ENCODE peak calls at places on chromosomes 7 and 10, in four cellular contexts. T is CD4-positive, alpha-beta memory T cell; J is lower lobe of right lung; R is left lung. M is an unnamed sample. For H3K36me3 and H3K4me1, the result is how much of the 10 kb centered on the place peaks cover.

GRCh38 chr7:27158436-27159277 is 2.2 kb upstream of the HOXA7 start:
- DNase-seq in T (no peak), J (no peak), R (peak), M (peak)

GRCh38 chr10:184911-185310 is 49.7 kb downstream of the ZMYND11 start:
- DNase-seq in J (no peak), R (no peak), T (no peak), M (no peak)

GRCh38 chr7:101779267-101779666 is 38.2 kb upstream of the CUX1 start:
- DNase-seq in T (no peak), R (no peak), J (no peak), M (no peak)

GRCh38 chr7:151601521-151602305 is 82.0 kb upstream of the RHEB start:
- DNase-seq in R (no peak), T (no peak), J (no peak), M (no peak)

GRCh38 chr10:127275793-127276415 is 79.5 kb upstream of the INSYN2A start:
- DNase-seq in R (no peak), J (no peak), T (no peak), M (no peak)

GRCh38 chr7:26198133-26198780 is 2.3 kb downstream of the HNRNPA2B1 start:
- DNase-seq in T (peak), J (no peak), R (no peak), M (no peak)

GRCh38 chr7:20268832-20269231 is 51.6 kb upstream of the MACC1 start:
- DNase-seq in R (no peak), J (no peak), T (no peak), M (no peak)

GRCh38 chr10:99520040-99520803 is 12.5 kb upstream of the NKX2-3 start:
- DNase-seq in J (no peak), R (no peak), T (no peak), M (peak)

GRCh38 chr7:14691597-14692203 is 210.9 kb downstream of the DGKB start:
- DNase-seq in R (no peak), J (no peak), T (peak), M (no peak)

GRCh38 chr10:10642741-10643280 is 374.9 kb upstream of the CELF2 start:
- DNase-seq in J (peak), T (no peak), R (peak), M (no peak)

GRCh38 chr7:150450491-150450992 is at the start of gene GIMAP8:
- DNase-seq in R (peak), T (peak), J (peak), M (no peak)

GRCh38 chr10:99560277-99561126 is 27.8 kb downstream of the NKX2-3 start:
- DNase-seq in T (peak), J (no peak), R (no peak), M (peak)

GRCh38 chr7:111364413-111364812 is 197.9 kb downstream of the IMMP2L start:
- DNase-seq in J (no peak), R (no peak), T (no peak), M (peak)

GRCh38 chr10:119715628-119716505 is 10.0 kb upstream of the INPP5F start:
- DNase-seq in T (no peak), R (no peak), J (no peak), M (no peak)

GRCh38 chr7:27099224-27099838 is 3.2 kb downstream of the HOXA2 start:
- DNase-seq in R (no peak), T (no peak), J (no peak), M (no peak)

GRCh38 chr10:30493609-30494530 is 59.9 kb downstream of the MAP3K8 start:
- DNase-seq in R (peak), J (peak), T (no peak), M (no peak)

GRCh38 chr10:48451969-48452878 is 145.7 kb downstream of the MAPK8 start:
- DNase-seq in J (no peak), T (no peak), R (no peak), M (no peak)

DNA sequence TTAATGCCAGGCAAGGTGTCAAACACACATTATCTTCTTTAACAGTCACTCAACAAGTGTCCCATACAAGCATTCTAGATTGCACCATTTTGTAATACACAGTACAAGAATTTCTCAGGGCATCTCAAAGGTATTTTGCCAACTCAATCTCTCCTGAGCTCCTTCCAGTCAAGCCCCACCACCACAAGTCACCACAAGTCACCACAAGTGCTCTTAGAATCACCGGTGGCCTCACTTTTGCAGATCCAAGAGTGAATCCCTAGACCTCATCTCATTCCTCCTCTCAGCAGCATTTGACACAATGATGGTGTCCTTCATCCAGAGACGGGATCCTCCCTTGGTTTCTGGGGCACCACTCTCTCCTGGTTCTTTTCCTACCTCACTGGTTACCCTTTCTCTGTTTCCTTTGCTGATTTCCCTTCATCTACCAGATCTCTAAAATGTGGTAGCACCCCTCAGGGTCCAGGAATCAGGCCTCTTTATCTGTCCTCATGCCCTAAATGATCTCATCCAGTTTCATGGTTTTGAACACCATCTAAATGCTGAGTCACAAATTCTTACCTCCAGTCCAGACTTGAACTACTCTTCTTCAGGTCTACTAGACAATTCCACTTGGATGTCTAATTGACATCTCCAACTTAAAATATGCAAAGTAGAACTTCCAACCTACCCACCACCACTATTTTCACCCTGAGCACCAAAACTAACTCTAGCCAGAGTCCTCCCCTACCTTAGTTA is 26.9 kb downstream of the VPS41 start:
- DNase-seq in J (no peak), T (no peak), R (no peak), M (no peak)
- H3K4me3 ChIP-seq in J (no peak), T (no peak), R (no peak), M (no peak)

DNA sequence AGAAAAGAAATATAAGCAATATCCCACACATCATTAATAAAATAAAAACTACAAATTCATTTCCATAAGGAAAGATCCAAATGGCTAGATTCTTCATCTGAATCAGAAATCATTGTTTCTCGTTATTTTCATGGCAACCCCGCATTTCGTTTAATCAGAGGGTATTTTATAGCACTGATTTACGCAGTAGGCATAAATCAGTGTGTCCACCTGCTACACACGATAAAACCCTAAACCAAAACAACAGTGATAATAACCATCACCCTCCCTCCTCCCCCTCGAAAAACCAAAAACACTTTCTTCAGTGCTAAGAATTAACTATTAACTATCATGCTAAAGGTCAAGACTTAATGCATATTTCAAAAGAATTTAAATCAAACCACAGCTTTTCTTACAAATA is 16.5 kb downstream of the FKBP14 start:
- DNase-seq in J (no peak), R (no peak), T (no peak), M (no peak)
- H3K36me3 ChIP-seq in J (under half), R (under half), T (under half), M (under half)

DNA sequence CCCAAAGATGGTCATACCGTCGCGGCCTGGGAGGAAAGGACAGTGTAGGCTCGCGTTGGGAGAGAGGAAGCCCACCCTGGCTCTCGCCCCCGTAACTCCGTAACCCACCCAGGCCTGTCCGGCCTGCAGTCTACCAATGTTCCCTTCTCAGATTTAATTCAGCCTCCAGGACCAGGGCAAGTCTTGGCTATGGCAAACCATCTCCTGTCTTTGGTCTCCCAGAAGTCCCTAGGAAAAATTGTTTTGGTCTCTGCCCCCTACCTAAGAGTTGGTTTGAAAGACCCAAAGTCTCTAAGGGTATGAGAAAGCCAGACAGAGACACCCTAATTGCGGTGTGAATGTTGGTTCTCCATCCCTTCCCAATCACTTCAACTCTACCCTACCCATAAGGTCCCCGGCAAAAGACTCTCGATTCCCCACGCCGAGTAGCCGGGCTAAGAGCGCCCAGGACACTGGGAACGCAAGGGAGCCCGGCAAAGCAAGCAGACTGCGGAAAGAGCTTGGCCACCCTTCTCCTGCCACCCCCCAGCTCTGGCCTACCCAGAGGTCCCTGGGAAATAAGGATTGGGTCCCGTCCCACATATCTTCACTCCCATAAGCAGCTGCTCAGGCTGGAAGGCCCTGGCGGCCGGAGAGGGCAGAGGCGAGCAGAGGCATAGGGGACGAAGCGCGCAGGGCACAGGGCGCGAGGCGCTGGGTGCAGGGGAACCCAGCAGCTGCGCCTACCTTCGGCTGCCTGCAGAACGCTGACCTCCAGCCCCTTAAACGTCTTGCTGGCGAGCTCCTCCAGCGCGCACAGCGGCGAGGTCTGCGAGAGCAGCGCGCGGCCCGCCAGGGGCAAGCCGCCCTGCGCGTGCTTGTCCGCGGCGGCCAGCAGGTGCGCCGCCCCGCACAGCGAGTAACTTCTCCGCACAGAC is 1.2 kb downstream of the LBX1 start:
- DNase-seq in T (no peak), R (no peak), J (no peak), M (no peak)
- H3K4me1 ChIP-seq in T (half or more), R (under half), J (half or more), M (under half)

DNA sequence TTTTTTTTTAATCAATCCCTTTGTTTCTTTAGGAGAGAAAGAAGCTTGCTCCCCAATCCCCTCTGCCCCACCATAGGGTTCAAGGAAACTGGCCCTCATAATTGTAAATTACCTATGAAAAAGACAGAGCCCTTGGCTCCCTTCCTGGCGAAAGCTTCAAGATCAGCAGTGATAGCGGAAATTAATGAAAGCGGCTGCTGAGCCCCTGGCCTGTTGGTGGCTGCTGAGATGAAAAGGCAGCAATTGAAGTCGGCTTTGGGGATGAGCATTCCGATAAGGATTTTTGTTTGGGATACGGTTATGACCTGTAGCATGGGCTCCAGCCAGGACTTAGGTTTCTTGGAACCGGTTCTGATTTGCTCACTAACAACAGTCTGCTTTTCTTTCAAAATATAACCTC is 94.4 kb downstream of the SORCS3 start:
- DNase-seq in J (no peak), R (no peak), T (no peak), M (no peak)
- H3K4me3 ChIP-seq in J (no peak), R (no peak), T (no peak), M (no peak)

GRCh38 chr10:124697837-124698559 is 46.2 kb downstream of the FAM53B start:
- DNase-seq in R (no peak), T (peak), J (no peak), M (no peak)

GRCh38 chr10:124695259-124695658 is 48.9 kb downstream of the FAM53B start:
- DNase-seq in J (no peak), R (no peak), T (no peak), M (no peak)

GRCh38 chr10:124697443-124697836 is 46.7 kb downstream of the FAM53B start:
- DNase-seq in R (no peak), J (no peak), T (no peak), M (no peak)

GRCh38 chr10:124694467-124695195 is 49.5 kb downstream of the FAM53B start:
- DNase-seq in R (no peak), T (no peak), J (no peak), M (no peak)

DNA sequence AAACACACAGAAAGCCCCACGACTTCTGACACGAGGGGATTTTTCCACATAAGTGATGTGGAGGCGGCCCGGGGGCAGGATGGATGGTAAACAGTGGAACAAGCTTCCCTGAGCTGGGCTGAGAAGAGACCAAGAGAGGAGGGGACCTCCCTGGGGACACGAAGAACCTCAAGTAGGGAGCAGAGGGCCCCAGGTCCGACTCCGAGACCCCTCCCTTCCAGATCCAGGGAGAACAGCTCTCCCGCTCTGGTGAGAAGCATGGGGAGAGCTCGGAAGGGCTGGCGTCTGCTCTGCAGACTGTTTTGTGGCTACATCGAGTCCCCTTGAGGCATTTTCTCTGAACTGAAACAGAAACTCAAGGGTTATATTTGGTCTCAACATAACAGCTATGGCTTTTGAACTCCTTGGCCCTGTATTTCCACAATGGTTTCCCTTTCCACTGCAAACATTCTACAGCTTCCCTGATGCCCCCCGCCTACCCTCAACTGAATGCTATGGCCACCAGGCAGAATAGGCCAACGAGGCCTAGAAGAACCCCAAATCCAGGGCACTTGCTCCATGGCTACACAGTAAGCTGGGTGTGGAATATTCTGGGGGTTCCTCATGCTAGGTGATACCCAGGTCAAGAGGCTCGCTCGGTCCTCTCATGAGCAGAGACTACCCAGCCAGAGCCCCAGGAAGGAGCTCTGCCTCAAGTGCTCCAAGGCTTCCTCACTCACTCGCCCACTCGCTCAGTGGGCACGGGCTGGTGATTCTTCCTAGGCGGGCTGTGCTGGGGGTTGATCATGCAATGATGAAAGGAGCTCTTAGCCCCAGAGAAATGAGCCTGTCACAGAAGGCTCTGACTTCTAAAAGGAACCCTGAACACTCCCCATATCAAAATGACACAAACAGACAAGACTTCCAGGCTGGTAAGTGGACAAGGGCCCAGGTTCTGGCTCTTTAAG is 47.5 kb downstream of the FAM53B start:
- DNase-seq in R (no peak), J (no peak), T (peak), M (no peak)
- H3K36me3 ChIP-seq in R (under half), J (under half), T (under half), M (under half)

GRCh38 chr7:2528481-2529095 is 9.0 kb downstream of the LFNG start:
- DNase-seq in J (no peak), T (no peak), R (no peak), M (no peak)

GRCh38 chr7:2526659-2527504 is 7.3 kb downstream of the LFNG start:
- DNase-seq in J (peak), T (no peak), R (no peak), M (no peak)

GRCh38 chr7:2530076-2530967 is 10.7 kb downstream of the LFNG start:
- DNase-seq in J (peak), R (peak), T (peak), M (no peak)

GRCh38 chr7:2527505-2528464 is 8.2 kb downstream of the LFNG start:
- DNase-seq in R (peak), J (peak), T (peak), M (no peak)

GRCh38 chr7:2529161-2530075 is 9.8 kb downstream of the LFNG start:
- DNase-seq in J (peak), T (peak), R (peak), M (no peak)
- H3K4me1 ChIP-seq in J (half or more), T (half or more), R (under half), M (under half)

GRCh38 chr10:57979466-57979865 is 288.2 kb downstream of the IPMK start:
- DNase-seq in R (no peak), J (no peak), T (no peak), M (no peak)
- H3K4me3 ChIP-seq in R (no peak), J (no peak), T (no peak), M (no peak)

GRCh38 chr7:121285066-121285667 is 43.6 kb upstream of the WNT16 start:
- DNase-seq in R (no peak), T (no peak), J (no peak), M (no peak)

GRCh38 chr7:121282129-121282528 is 46.7 kb upstream of the WNT16 start:
- DNase-seq in J (no peak), R (no peak), T (no peak), M (no peak)

GRCh38 chr7:121288894-121289293 is 39.9 kb upstream of the WNT16 start:
- DNase-seq in R (no peak), J (no peak), T (no peak), M (no peak)

GRCh38 chr7:121286186-121286585 is 42.6 kb upstream of the WNT16 start:
- DNase-seq in T (no peak), J (no peak), R (no peak), M (no peak)

DNA sequence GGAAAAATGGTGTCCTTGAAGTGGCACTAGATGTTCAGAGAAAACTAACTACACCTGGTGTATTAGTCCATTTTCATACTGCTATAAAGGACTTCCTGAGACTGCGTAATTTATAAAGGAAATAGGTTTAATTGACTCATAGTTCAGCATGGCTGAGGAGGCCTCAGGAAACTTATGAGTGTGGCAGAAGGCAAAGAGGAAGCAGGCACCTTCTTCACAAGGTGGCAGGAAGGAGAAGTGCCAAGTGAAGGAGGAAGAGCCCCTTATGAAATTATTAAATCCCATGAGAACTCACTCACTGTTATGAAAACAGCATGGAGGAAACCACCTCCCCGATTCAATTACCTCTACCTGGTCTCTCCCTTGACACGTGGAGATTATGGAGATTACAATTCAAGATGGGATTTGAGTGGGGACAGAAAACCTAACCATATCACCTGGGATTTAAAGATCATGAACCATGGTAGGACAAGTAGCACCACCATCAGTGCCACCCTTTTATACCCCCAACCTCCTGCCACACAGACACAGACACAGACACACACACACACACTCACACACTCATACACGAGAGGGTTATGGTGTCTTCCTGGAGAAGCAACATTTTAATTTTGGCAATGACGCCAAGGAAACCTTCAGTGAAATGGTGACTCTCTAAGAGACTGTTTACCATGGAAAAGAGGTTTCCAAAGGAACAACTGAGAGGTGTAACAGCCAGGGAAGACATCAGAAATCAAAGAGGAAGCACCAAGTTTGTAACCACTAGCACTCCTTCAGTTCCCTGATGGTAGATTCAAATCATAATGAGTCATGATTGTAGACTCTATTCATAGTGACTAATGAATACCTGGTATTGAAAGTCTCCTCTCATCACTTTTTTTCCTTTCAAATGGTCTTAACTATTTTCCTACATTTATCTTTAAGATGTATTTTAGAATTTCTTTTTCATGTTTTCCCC is 41.8 kb upstream of the WNT16 start:
- DNase-seq in J (no peak), R (no peak), T (no peak), M (no peak)
- H3K36me3 ChIP-seq in J (under half), R (under half), T (under half), M (under half)

GRCh38 chr7:106073701-106074100 is 38.4 kb downstream of the SYPL1 start:
- DNase-seq in T (no peak), J (no peak), R (no peak), M (no peak)
- H3K4me1 ChIP-seq in T (under half), J (under half), R (under half), M (under half)